ENCODE peak calls at places on chromosome 22, in five cellular contexts. One of them, this sample, is unnamed.
A peak's percentile ranks its signal among the peaks of the same experiment; 100 is the strongest.

GRCh38 chr22:49717322-49717919 is 110.3 kb downstream of the BRD1 start:
- DNase-seq in foreskin keratinocyte: no peak
- DNase-seq in heart right ventricle: no peak
- DNase-seq in tibial artery: no peak
- DNase-seq in CD8-positive, alpha-beta T cell: no peak
- DNase-seq in this sample: no peak

GRCh38 chr22:37169947-37170688 is 17.9 kb downstream of the C1QTNF6 start:
- DNase-seq in foreskin keratinocyte: no peak
- DNase-seq in heart right ventricle: no peak
- DNase-seq in tibial artery: peak; percentile 57
- DNase-seq in CD8-positive, alpha-beta T cell: no peak
- DNase-seq in this sample: peak; percentile 26

GRCh38 chr22:32583921-32584335 is 109.3 kb downstream of the FBXO7 start:
- DNase-seq in foreskin keratinocyte: no peak
- DNase-seq in heart right ventricle: no peak
- DNase-seq in tibial artery: no peak
- DNase-seq in CD8-positive, alpha-beta T cell: no peak
- DNase-seq in this sample: no peak

GRCh38 chr22:39498368-39498767 is 3.7 kb upstream of the MIEF1 start:
- DNase-seq in foreskin keratinocyte: no peak
- DNase-seq in heart right ventricle: peak; percentile 83
- DNase-seq in tibial artery: no peak
- DNase-seq in CD8-positive, alpha-beta T cell: no peak
- DNase-seq in this sample: no peak

GRCh38 chr22:16959345-16959930 is 48.6 kb downstream of the GAB4 start:
- DNase-seq in foreskin keratinocyte: no peak
- DNase-seq in heart right ventricle: no peak
- DNase-seq in tibial artery: no peak
- DNase-seq in CD8-positive, alpha-beta T cell: peak; percentile 38
- DNase-seq in this sample: no peak

GRCh38 chr22:22185217-22185616 is 59.4 kb upstream of the VPREB1 start:
- DNase-seq in foreskin keratinocyte: no peak
- DNase-seq in heart right ventricle: no peak
- DNase-seq in tibial artery: no peak
- DNase-seq in CD8-positive, alpha-beta T cell: no peak
- DNase-seq in this sample: no peak

GRCh38 chr22:30143265-30143664 is 63.0 kb downstream of the HORMAD2 start:
- DNase-seq in foreskin keratinocyte: no peak
- DNase-seq in heart right ventricle: no peak
- DNase-seq in tibial artery: no peak
- DNase-seq in CD8-positive, alpha-beta T cell: no peak
- DNase-seq in this sample: no peak

GRCh38 chr22:50620861-50621490 is 7.0 kb downstream of the ARSA start:
- DNase-seq in foreskin keratinocyte: no peak
- DNase-seq in heart right ventricle: no peak
- DNase-seq in tibial artery: peak; percentile 48
- DNase-seq in CD8-positive, alpha-beta T cell: peak; percentile 77
- DNase-seq in this sample: no peak

GRCh38 chr22:23516304-23516703 is 63.8 kb downstream of the IGLL1 start:
- DNase-seq in foreskin keratinocyte: no peak
- DNase-seq in heart right ventricle: no peak
- DNase-seq in tibial artery: no peak
- DNase-seq in CD8-positive, alpha-beta T cell: no peak
- DNase-seq in this sample: no peak

GRCh38 chr22:49799431-49800075 is 28.1 kb downstream of the BRD1 start:
- DNase-seq in foreskin keratinocyte: no peak
- DNase-seq in heart right ventricle: no peak
- DNase-seq in tibial artery: no peak
- DNase-seq in CD8-positive, alpha-beta T cell: no peak
- DNase-seq in this sample: no peak

GRCh38 chr22:42553475-42554361 is at the start of gene SERHL2:
- DNase-seq in foreskin keratinocyte: peak; percentile 15
- DNase-seq in heart right ventricle: peak; percentile 95
- DNase-seq in tibial artery: peak; percentile 95
- DNase-seq in CD8-positive, alpha-beta T cell: peak; percentile 85
- DNase-seq in this sample: peak; percentile 89

GRCh38 chr22:17232406-17232805 is 13.2 kb upstream of the ADA2 start:
- DNase-seq in foreskin keratinocyte: no peak
- DNase-seq in heart right ventricle: no peak
- DNase-seq in tibial artery: no peak
- DNase-seq in CD8-positive, alpha-beta T cell: no peak
- DNase-seq in this sample: no peak

GRCh38 chr22:49630448-49630946 is 197.2 kb downstream of the BRD1 start:
- DNase-seq in foreskin keratinocyte: no peak
- DNase-seq in heart right ventricle: no peak
- DNase-seq in tibial artery: no peak
- DNase-seq in CD8-positive, alpha-beta T cell: no peak
- DNase-seq in this sample: no peak

GRCh38 chr22:25159028-25159427 is 40.6 kb upstream of the CRYBB3 start:
- DNase-seq in foreskin keratinocyte: no peak
- DNase-seq in heart right ventricle: no peak
- DNase-seq in tibial artery: no peak
- DNase-seq in CD8-positive, alpha-beta T cell: no peak
- DNase-seq in this sample: peak; percentile 68

GRCh38 chr22:23072911-23073491 is 2.7 kb downstream of the GNAZ start:
- DNase-seq in foreskin keratinocyte: no peak
- DNase-seq in heart right ventricle: no peak
- DNase-seq in tibial artery: peak; percentile 45
- DNase-seq in CD8-positive, alpha-beta T cell: no peak
- DNase-seq in this sample: peak; percentile 20

GRCh38 chr22:41446057-41446501 is 522 bp downstream of the TOB2 start:
- DNase-seq in foreskin keratinocyte: no peak
- DNase-seq in heart right ventricle: peak; percentile 24
- DNase-seq in tibial artery: peak; percentile 75
- DNase-seq in CD8-positive, alpha-beta T cell: no peak
- DNase-seq in this sample: peak; percentile 65

GRCh38 chr22:24555160-24555495 is 190 bp upstream of the GUCD1 start:
- DNase-seq in foreskin keratinocyte: peak; percentile 92
- DNase-seq in heart right ventricle: peak; percentile 100
- DNase-seq in tibial artery: peak; percentile 100
- DNase-seq in CD8-positive, alpha-beta T cell: peak; percentile 100
- DNase-seq in this sample: peak; percentile 100

GRCh38 chr22:50665212-50665611 is 7.4 kb upstream of the SHANK3 start:
- DNase-seq in foreskin keratinocyte: no peak
- DNase-seq in heart right ventricle: no peak
- DNase-seq in tibial artery: no peak
- DNase-seq in CD8-positive, alpha-beta T cell: no peak
- DNase-seq in this sample: no peak

GRCh38 chr22:19082101-19082500 is 40.1 kb downstream of the DGCR2 start:
- DNase-seq in foreskin keratinocyte: no peak
- DNase-seq in heart right ventricle: no peak
- DNase-seq in tibial artery: peak; percentile 10
- DNase-seq in CD8-positive, alpha-beta T cell: no peak
- DNase-seq in this sample: no peak

GRCh38 chr22:43183496-43184263 is 3.3 kb downstream of the TTLL12 start:
- DNase-seq in foreskin keratinocyte: peak; percentile 12
- DNase-seq in heart right ventricle: no peak
- DNase-seq in tibial artery: no peak
- DNase-seq in CD8-positive, alpha-beta T cell: no peak
- DNase-seq in this sample: no peak

GRCh38 chr22:17779286-17780115 is 5.2 kb upstream of the BID start:
- DNase-seq in foreskin keratinocyte: no peak
- DNase-seq in heart right ventricle: no peak
- DNase-seq in tibial artery: no peak
- DNase-seq in CD8-positive, alpha-beta T cell: no peak
- DNase-seq in this sample: peak; percentile 38

GRCh38 chr22:45977551-45978274 is 751 bp upstream of the WNT7B start:
- DNase-seq in foreskin keratinocyte: no peak
- DNase-seq in heart right ventricle: no peak
- DNase-seq in tibial artery: no peak
- DNase-seq in CD8-positive, alpha-beta T cell: no peak
- DNase-seq in this sample: no peak

GRCh38 chr22:45976351-45977002 is 485 bp downstream of the WNT7B start:
- DNase-seq in foreskin keratinocyte: no peak
- DNase-seq in heart right ventricle: no peak
- DNase-seq in tibial artery: no peak
- DNase-seq in CD8-positive, alpha-beta T cell: no peak
- DNase-seq in this sample: no peak

GRCh38 chr22:45977003-45977395 is at the start of gene WNT7B:
- DNase-seq in foreskin keratinocyte: no peak
- DNase-seq in heart right ventricle: no peak
- DNase-seq in tibial artery: no peak
- DNase-seq in CD8-positive, alpha-beta T cell: no peak
- DNase-seq in this sample: no peak

GRCh38 chr22:45974498-45974897 is 2.5 kb downstream of the WNT7B start:
- DNase-seq in foreskin keratinocyte: no peak
- DNase-seq in heart right ventricle: no peak
- DNase-seq in tibial artery: no peak
- DNase-seq in CD8-positive, alpha-beta T cell: no peak
- DNase-seq in this sample: no peak

DNA sequence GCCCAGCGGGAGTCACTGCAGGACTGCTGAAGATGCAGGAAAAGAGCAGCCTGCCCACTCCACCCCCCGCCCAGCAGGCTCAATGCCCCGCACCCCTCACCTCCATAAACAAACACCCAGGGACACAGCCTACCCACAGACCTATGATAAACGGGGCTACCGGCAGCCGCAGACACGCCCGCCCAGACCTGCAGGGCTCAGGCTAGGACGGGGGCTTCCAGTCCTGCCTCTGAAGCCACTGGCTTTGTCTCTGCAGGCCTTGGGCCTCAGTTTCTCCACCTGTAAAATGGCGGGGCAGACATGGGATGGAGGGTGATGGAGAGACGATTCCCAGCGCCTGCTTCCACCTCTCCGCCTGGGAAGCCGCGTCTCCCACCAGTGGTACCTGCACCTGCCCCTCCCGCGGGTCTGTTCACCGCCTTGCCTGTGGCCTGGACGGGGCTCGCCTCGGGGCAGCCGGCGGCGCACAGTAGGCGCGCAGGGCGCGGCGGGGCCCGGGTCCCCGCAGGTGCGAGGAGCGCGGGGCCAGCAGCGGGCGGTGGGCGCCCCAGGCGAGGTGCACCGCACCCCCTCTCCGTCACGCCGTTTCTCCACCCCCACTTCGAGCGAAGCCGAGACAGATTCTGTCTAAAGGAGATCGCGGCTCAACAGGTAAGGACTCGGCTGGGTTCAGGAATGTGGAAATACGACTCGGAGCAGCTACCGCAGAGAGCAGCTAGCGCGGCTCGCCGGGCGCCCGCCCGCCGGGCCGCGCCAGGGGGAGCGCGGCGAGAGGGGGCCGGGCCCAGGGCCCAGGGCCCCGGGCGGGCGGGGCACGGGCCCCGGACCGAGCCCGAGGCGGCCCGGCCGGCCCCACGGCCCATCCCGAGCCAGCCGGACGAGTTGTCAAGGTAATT is 1.4 kb downstream of the WNT7B start:
- DNase-seq in foreskin keratinocyte: no peak
- DNase-seq in heart right ventricle: no peak
- DNase-seq in tibial artery: no peak
- DNase-seq in CD8-positive, alpha-beta T cell: no peak
- DNase-seq in this sample: no peak
- H3K4me1 ChIP-seq in foreskin keratinocyte: peaks cover 10% of the 10 kb centered on the region
- H3K4me1 ChIP-seq in heart right ventricle: peaks cover 16% of the 10 kb centered on the region
- H3K4me1 ChIP-seq in tibial artery: peaks cover 45% of the 10 kb centered on the region
- H3K4me1 ChIP-seq in CD8-positive, alpha-beta T cell: peaks cover 17% of the 10 kb centered on the region
- H3K4me1 ChIP-seq in this sample: peaks cover 13% of the 10 kb centered on the region

DNA sequence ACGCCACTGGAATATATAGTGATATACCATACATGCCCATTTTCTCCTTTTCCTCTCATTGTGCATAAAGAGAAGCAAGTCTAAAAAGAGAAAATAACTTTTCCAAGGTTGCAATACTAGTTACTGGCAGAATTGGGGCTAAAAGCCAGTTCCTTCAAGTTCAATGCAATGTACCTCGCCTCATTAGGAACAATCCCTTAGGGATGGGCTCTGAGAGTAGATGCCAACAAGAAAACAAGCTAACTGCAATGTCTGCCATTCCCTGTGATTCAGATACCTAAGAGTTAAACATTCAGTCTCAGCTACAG is 114.3 kb downstream of the RBFOX2 start:
- DNase-seq in foreskin keratinocyte: no peak
- DNase-seq in heart right ventricle: no peak
- DNase-seq in tibial artery: no peak
- DNase-seq in CD8-positive, alpha-beta T cell: no peak
- DNase-seq in this sample: no peak
- H3K4me1 ChIP-seq in foreskin keratinocyte: peaks cover 45% of the 10 kb centered on the region
- H3K4me1 ChIP-seq in heart right ventricle: peaks cover 79% of the 10 kb centered on the region
- H3K4me1 ChIP-seq in tibial artery: peaks cover 25% of the 10 kb centered on the region
- H3K4me1 ChIP-seq in CD8-positive, alpha-beta T cell: peaks cover 14% of the 10 kb centered on the region
- H3K4me1 ChIP-seq in this sample: peaks cover 76% of the 10 kb centered on the region

GRCh38 chr22:46769191-46769675 is 6.8 kb downstream of the TBC1D22A start:
- DNase-seq in foreskin keratinocyte: no peak
- DNase-seq in heart right ventricle: no peak
- DNase-seq in tibial artery: no peak
- DNase-seq in CD8-positive, alpha-beta T cell: no peak
- DNase-seq in this sample: peak; percentile 84

GRCh38 chr22:46770726-46771125 is 8.3 kb downstream of the TBC1D22A start:
- DNase-seq in foreskin keratinocyte: no peak
- DNase-seq in heart right ventricle: no peak
- DNase-seq in tibial artery: no peak
- DNase-seq in CD8-positive, alpha-beta T cell: no peak
- DNase-seq in this sample: no peak

GRCh38 chr22:46767249-46767985 is 5.0 kb downstream of the TBC1D22A start:
- DNase-seq in foreskin keratinocyte: no peak
- DNase-seq in heart right ventricle: no peak
- DNase-seq in tibial artery: no peak
- DNase-seq in CD8-positive, alpha-beta T cell: no peak
- DNase-seq in this sample: no peak

GRCh38 chr22:46769706-46770105 is 7.3 kb downstream of the TBC1D22A start:
- DNase-seq in foreskin keratinocyte: no peak
- DNase-seq in heart right ventricle: no peak
- DNase-seq in tibial artery: no peak
- DNase-seq in CD8-positive, alpha-beta T cell: no peak
- DNase-seq in this sample: no peak

DNA sequence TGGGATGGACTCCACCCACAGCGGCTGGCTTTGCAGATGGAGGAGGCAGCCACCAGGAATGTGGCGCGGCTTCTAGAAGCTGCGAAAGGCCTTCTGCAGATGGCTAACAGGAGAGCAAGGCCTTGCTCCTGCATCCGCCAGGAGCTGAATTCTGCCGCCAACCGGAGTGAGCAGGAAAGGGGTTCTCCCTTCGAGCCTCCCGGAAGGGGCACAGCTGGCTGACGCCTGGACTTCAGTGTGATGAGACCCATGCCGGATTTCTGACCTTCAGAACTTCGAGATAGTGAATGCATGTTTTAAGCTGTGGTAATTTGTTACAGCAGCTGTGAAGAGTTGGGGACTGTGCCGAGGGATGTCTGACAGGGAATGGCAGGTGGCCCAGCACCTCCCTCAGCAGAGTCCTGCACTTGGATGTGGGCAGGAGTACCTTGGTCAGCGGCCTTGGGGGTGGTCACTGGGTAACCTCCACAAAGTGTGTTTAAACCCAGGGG is 7.7 kb downstream of the TBC1D22A start:
- DNase-seq in foreskin keratinocyte: no peak
- DNase-seq in heart right ventricle: no peak
- DNase-seq in tibial artery: no peak
- DNase-seq in CD8-positive, alpha-beta T cell: no peak
- DNase-seq in this sample: no peak
- H3K4me1 ChIP-seq in foreskin keratinocyte: peaks cover 11% of the 10 kb centered on the region
- H3K4me1 ChIP-seq in heart right ventricle: peaks cover 54% of the 10 kb centered on the region
- H3K4me1 ChIP-seq in tibial artery: peaks cover 4% of the 10 kb centered on the region
- H3K4me1 ChIP-seq in CD8-positive, alpha-beta T cell: peaks cover 51% of the 10 kb centered on the region
- H3K4me1 ChIP-seq in this sample: peaks cover 45% of the 10 kb centered on the region

DNA sequence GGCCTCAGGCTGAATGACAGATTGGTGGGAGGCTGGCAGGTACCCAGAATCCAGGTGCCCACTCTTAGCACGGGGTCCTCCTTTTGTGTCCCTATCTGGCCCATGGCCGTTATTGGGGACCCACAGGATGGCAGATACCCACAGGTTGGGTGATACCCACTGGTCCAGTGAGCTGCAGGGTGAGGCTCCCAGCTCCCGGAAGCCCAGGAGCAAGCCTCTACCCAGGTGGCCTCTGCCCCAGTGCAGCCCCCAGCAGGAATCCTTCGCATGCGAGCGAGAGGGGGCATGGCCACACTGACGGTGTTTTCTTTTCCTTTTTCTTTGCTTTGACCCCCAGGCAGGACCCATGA is 116.1 kb downstream of the PHF21B start:
- DNase-seq in foreskin keratinocyte: no peak
- DNase-seq in heart right ventricle: no peak
- DNase-seq in tibial artery: no peak
- DNase-seq in CD8-positive, alpha-beta T cell: no peak
- DNase-seq in this sample: no peak
- H3K4me1 ChIP-seq in foreskin keratinocyte: no peaks in the 10 kb centered on the region
- H3K4me1 ChIP-seq in heart right ventricle: no peaks in the 10 kb centered on the region
- H3K4me1 ChIP-seq in tibial artery: no peaks in the 10 kb centered on the region
- H3K4me1 ChIP-seq in CD8-positive, alpha-beta T cell: no peaks in the 10 kb centered on the region
- H3K4me1 ChIP-seq in this sample: no peaks in the 10 kb centered on the region